ENCODE peak calls at places on chromosomes 4 and X, in six cellular contexts. One of them, this sample, is unnamed. For H3K9me3, the result is how much of the 10 kb centered on the place peaks cover.

GRCh38 chrX:55142206-55142918 is 53.5 kb downstream of the PAGE2 start:
- DNase-seq in MG63: no peak
- DNase-seq in neural progenitor cell: no peak
- DNase-seq in Peyer's patch: no peak
- DNase-seq in mucosa of descending colon: peak
- DNase-seq in keratinocyte: no peak
- DNase-seq in this sample: no peak

GRCh38 chr4:180527993-180528392 is 1715.2 kb upstream of the TENM3 start:
- DNase-seq in MG63: no peak
- DNase-seq in neural progenitor cell: no peak
- DNase-seq in Peyer's patch: no peak
- DNase-seq in mucosa of descending colon: no peak
- DNase-seq in keratinocyte: no peak
- DNase-seq in this sample: no peak

GRCh38 chr4:52058275-52058674 is 7.2 kb downstream of the SPATA18 start:
- DNase-seq in MG63: no peak
- DNase-seq in neural progenitor cell: no peak
- DNase-seq in Peyer's patch: no peak
- DNase-seq in mucosa of descending colon: no peak
- DNase-seq in keratinocyte: no peak
- DNase-seq in this sample: no peak

GRCh38 chrX:101057095-101057714 is 5.3 kb upstream of the TRMT2B start:
- DNase-seq in MG63: no peak
- DNase-seq in neural progenitor cell: no peak
- DNase-seq in Peyer's patch: no peak
- DNase-seq in mucosa of descending colon: no peak
- DNase-seq in keratinocyte: no peak
- DNase-seq in this sample: no peak

GRCh38 chr4:76365636-76366035 is 55.3 kb downstream of the CCDC158 start:
- DNase-seq in MG63: peak
- DNase-seq in neural progenitor cell: no peak
- DNase-seq in Peyer's patch: no peak
- DNase-seq in mucosa of descending colon: no peak
- DNase-seq in keratinocyte: no peak
- DNase-seq in this sample: no peak

GRCh38 chrX:21839334-21840198 is at the start of gene MBTPS2:
- DNase-seq in MG63: peak
- DNase-seq in neural progenitor cell: peak
- DNase-seq in Peyer's patch: peak
- DNase-seq in mucosa of descending colon: peak
- DNase-seq in keratinocyte: peak
- DNase-seq in this sample: peak

GRCh38 chr4:8727546-8728510 is 135.3 kb downstream of the CPZ start:
- DNase-seq in MG63: no peak
- DNase-seq in neural progenitor cell: no peak
- DNase-seq in Peyer's patch: peak
- DNase-seq in mucosa of descending colon: no peak
- DNase-seq in keratinocyte: no peak
- DNase-seq in this sample: no peak

GRCh38 chr4:109560687-109561452 is 824 bp downstream of the MCUB start:
- DNase-seq in MG63: peak
- DNase-seq in neural progenitor cell: peak
- DNase-seq in Peyer's patch: peak
- DNase-seq in mucosa of descending colon: peak
- DNase-seq in keratinocyte: no peak
- DNase-seq in this sample: peak

GRCh38 chr4:105113800-105114199 is 32.9 kb upstream of the TET2 start:
- DNase-seq in MG63: no peak
- DNase-seq in neural progenitor cell: no peak
- DNase-seq in Peyer's patch: no peak
- DNase-seq in mucosa of descending colon: no peak
- DNase-seq in keratinocyte: no peak
- DNase-seq in this sample: no peak

GRCh38 chr4:126071346-126072333 is 756.9 kb downstream of the FAT4 start:
- DNase-seq in MG63: peak
- DNase-seq in neural progenitor cell: no peak
- DNase-seq in Peyer's patch: no peak
- DNase-seq in mucosa of descending colon: no peak
- DNase-seq in keratinocyte: no peak
- DNase-seq in this sample: no peak

GRCh38 chr4:88341227-88342192 is 37.1 kb upstream of the HERC6 start:
- DNase-seq in MG63: peak
- DNase-seq in neural progenitor cell: no peak
- DNase-seq in Peyer's patch: no peak
- DNase-seq in mucosa of descending colon: peak
- DNase-seq in keratinocyte: peak
- DNase-seq in this sample: no peak

GRCh38 chrX:110732274-110732673 is 63.3 kb downstream of the CHRDL1 start:
- DNase-seq in MG63: no peak
- DNase-seq in neural progenitor cell: no peak
- DNase-seq in Peyer's patch: no peak
- DNase-seq in mucosa of descending colon: no peak
- DNase-seq in keratinocyte: no peak
- DNase-seq in this sample: no peak

GRCh38 chrX:8139713-8140112 is 31.4 kb downstream of the VCX2 start:
- DNase-seq in MG63: no peak
- DNase-seq in neural progenitor cell: no peak
- DNase-seq in Peyer's patch: no peak
- DNase-seq in mucosa of descending colon: no peak
- DNase-seq in keratinocyte: no peak
- DNase-seq in this sample: no peak

GRCh38 chr4:158442736-158443135 is 78.9 kb upstream of the RXFP1 start:
- DNase-seq in MG63: no peak
- DNase-seq in neural progenitor cell: no peak
- DNase-seq in Peyer's patch: no peak
- DNase-seq in mucosa of descending colon: no peak
- DNase-seq in keratinocyte: no peak
- DNase-seq in this sample: no peak

GRCh38 chr4:73698217-73698616 is 42.2 kb upstream of the CXCL8 start:
- DNase-seq in MG63: peak
- DNase-seq in neural progenitor cell: peak
- DNase-seq in Peyer's patch: no peak
- DNase-seq in mucosa of descending colon: no peak
- DNase-seq in keratinocyte: no peak
- DNase-seq in this sample: no peak

GRCh38 chr4:87068591-87069021 is 133.8 kb downstream of the AFF1 start:
- DNase-seq in MG63: no peak
- DNase-seq in neural progenitor cell: no peak
- DNase-seq in Peyer's patch: no peak
- DNase-seq in mucosa of descending colon: no peak
- DNase-seq in keratinocyte: no peak
- DNase-seq in this sample: no peak

GRCh38 chr4:69471639-69472038 is 24.1 kb downstream of the UGT2B4 start:
- DNase-seq in MG63: no peak
- DNase-seq in neural progenitor cell: no peak
- DNase-seq in Peyer's patch: no peak
- DNase-seq in mucosa of descending colon: no peak
- DNase-seq in keratinocyte: no peak
- DNase-seq in this sample: no peak

GRCh38 chr4:81807386-81807785 is 335.7 kb upstream of the RASGEF1B start:
- DNase-seq in MG63: no peak
- DNase-seq in neural progenitor cell: no peak
- DNase-seq in Peyer's patch: no peak
- DNase-seq in mucosa of descending colon: no peak
- DNase-seq in keratinocyte: no peak
- DNase-seq in this sample: no peak

GRCh38 chr4:139938414-139938813 is 215.6 kb downstream of the MAML3 start:
- DNase-seq in MG63: no peak
- DNase-seq in neural progenitor cell: no peak
- DNase-seq in Peyer's patch: no peak
- DNase-seq in mucosa of descending colon: no peak
- DNase-seq in keratinocyte: no peak
- DNase-seq in this sample: no peak

GRCh38 chr4:101127176-101127790 is 220.0 kb downstream of the PPP3CA start:
- DNase-seq in MG63: no peak
- DNase-seq in neural progenitor cell: no peak
- DNase-seq in Peyer's patch: no peak
- DNase-seq in mucosa of descending colon: no peak
- DNase-seq in keratinocyte: no peak
- DNase-seq in this sample: no peak

GRCh38 chrX:103453655-103454054 is 65.6 kb downstream of the RAB40A start:
- DNase-seq in MG63: peak
- DNase-seq in neural progenitor cell: no peak
- DNase-seq in Peyer's patch: no peak
- DNase-seq in mucosa of descending colon: no peak
- DNase-seq in keratinocyte: peak
- DNase-seq in this sample: no peak

GRCh38 chrX:15820106-15821073 is 30.1 kb downstream of the ZRSR2 start:
- DNase-seq in MG63: no peak
- DNase-seq in neural progenitor cell: no peak
- DNase-seq in Peyer's patch: no peak
- DNase-seq in mucosa of descending colon: no peak
- DNase-seq in keratinocyte: no peak
- DNase-seq in this sample: no peak

GRCh38 chr4:25590171-25590570 is 65.5 kb upstream of the SLC34A2 start:
- DNase-seq in MG63: no peak
- DNase-seq in neural progenitor cell: no peak
- DNase-seq in Peyer's patch: no peak
- DNase-seq in mucosa of descending colon: no peak
- DNase-seq in keratinocyte: no peak
- DNase-seq in this sample: no peak

GRCh38 chr4:76339364-76339763 is 32.8 kb downstream of the STBD1 start:
- DNase-seq in MG63: no peak
- DNase-seq in neural progenitor cell: no peak
- DNase-seq in Peyer's patch: no peak
- DNase-seq in mucosa of descending colon: no peak
- DNase-seq in keratinocyte: no peak
- DNase-seq in this sample: no peak

DNA sequence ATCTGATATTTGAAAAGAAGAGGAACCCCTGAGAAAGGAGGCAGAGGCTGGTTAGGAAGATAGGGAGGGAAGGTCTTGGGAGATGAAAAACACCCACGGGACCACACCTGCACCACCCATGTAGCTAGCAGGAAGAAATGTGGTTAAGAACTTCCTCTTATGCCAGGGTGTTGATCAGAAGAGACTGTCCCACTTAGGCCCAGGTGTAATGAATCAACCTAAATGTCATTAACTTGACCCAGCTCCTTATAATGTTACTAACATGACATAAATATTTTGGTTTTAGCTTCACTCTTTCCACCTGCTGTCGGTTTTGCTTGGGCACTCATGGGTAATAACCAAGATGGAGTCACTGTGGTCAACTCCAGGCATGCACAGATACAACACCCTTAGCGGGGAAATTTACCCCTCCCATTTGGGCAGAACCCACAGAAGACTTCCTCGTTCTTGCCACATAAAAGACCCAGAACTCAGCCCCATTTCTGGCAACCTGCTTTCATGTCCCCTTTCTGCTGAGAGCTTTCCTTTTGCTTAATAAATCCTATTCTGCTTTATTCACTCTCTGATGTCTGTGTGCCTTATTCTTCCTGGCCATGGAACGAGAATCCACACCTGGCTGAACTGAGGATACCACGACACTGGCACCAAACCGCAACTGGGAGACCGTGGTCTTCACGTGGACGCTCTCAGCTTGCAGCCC is 46.8 kb downstream of the ZNF141 start:
- DNase-seq in MG63: no peak
- DNase-seq in neural progenitor cell: no peak
- DNase-seq in Peyer's patch: no peak
- DNase-seq in mucosa of descending colon: no peak
- DNase-seq in keratinocyte: no peak
- DNase-seq in this sample: no peak
- H3K9me3 ChIP-seq in MG63: under half
- H3K9me3 ChIP-seq in neural progenitor cell: under half
- H3K9me3 ChIP-seq in Peyer's patch: under half
- H3K9me3 ChIP-seq in mucosa of descending colon: half or more
- H3K9me3 ChIP-seq in keratinocyte: under half
- H3K9me3 ChIP-seq in this sample: half or more

DNA sequence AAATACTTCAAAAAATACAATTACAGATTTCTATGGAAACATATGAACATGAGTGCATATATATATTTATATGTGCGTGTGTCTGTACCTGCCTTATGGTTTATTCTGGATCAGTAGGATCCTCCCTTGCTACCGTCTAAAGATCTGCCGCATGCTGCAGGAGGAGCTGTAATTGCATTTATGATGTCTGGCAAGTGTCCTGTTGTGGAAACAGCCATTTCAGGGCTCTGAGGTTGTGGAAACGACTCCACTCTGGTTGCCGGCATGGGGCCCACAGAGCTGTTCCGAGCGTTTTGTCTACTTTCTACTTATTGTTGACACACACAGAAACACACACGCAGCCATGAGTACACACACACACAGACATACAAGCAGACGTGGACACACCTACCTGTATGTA is 21.3 kb downstream of the CD99 start:
- DNase-seq in MG63: no peak
- DNase-seq in neural progenitor cell: no peak
- DNase-seq in Peyer's patch: no peak
- DNase-seq in mucosa of descending colon: peak
- DNase-seq in keratinocyte: no peak
- DNase-seq in this sample: no peak
- H3K9me3 ChIP-seq in MG63: under half
- H3K9me3 ChIP-seq in neural progenitor cell: under half
- H3K9me3 ChIP-seq in Peyer's patch: under half
- H3K9me3 ChIP-seq in mucosa of descending colon: under half
- H3K9me3 ChIP-seq in keratinocyte: under half
- H3K9me3 ChIP-seq in this sample: under half

GRCh38 chr4:91447168-91447567 is 856.6 kb upstream of the GRID2 start:
- DNase-seq in MG63: no peak
- DNase-seq in neural progenitor cell: no peak
- DNase-seq in Peyer's patch: no peak
- DNase-seq in mucosa of descending colon: no peak
- DNase-seq in keratinocyte: no peak
- DNase-seq in this sample: no peak

GRCh38 chr4:91454111-91454510 is 849.7 kb upstream of the GRID2 start:
- DNase-seq in MG63: no peak
- DNase-seq in neural progenitor cell: no peak
- DNase-seq in Peyer's patch: no peak
- DNase-seq in mucosa of descending colon: no peak
- DNase-seq in keratinocyte: no peak
- DNase-seq in this sample: no peak

DNA sequence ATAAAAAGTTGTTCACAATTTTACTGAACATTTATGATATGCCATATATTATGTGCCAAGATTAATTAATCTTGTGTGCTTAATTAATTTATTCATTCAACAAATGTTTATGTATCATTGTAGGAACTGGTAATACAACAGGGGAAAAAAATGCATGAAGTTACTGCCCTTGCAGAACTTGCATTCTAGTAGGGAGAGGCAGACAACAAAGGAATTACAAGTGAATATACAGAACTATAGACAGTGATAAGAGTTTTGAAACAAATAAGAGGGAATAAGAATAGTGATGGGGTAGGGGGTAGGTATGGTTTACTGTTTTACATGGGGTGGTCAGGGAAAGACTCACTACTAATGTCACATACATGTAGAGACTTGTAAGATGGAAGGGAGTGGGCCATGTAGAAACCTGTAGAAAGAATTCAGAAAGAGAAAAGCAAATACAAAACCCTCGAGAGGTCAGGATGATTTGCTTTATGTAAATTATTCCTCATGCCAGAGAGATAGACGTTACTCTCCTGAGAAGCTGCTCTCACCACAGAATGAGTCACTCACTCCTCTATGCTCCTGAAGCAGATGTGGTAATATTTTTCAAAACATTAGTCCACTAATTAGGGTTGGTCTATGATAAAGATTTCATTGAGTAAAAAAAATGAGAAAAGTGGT is 855.0 kb upstream of the GRID2 start:
- DNase-seq in MG63: no peak
- DNase-seq in neural progenitor cell: no peak
- DNase-seq in Peyer's patch: no peak
- DNase-seq in mucosa of descending colon: no peak
- DNase-seq in keratinocyte: peak
- DNase-seq in this sample: no peak
- H3K9me3 ChIP-seq in MG63: under half
- H3K9me3 ChIP-seq in neural progenitor cell: under half
- H3K9me3 ChIP-seq in Peyer's patch: under half
- H3K9me3 ChIP-seq in mucosa of descending colon: under half
- H3K9me3 ChIP-seq in keratinocyte: under half
- H3K9me3 ChIP-seq in this sample: under half

GRCh38 chr4:138935-139334 is 14.6 kb downstream of the ZNF718 start:
- DNase-seq in MG63: no peak
- DNase-seq in neural progenitor cell: no peak
- DNase-seq in Peyer's patch: no peak
- DNase-seq in mucosa of descending colon: no peak
- DNase-seq in keratinocyte: no peak
- DNase-seq in this sample: no peak
- H3K9me3 ChIP-seq in MG63: under half
- H3K9me3 ChIP-seq in neural progenitor cell: under half
- H3K9me3 ChIP-seq in Peyer's patch: under half
- H3K9me3 ChIP-seq in mucosa of descending colon: half or more
- H3K9me3 ChIP-seq in keratinocyte: under half
- H3K9me3 ChIP-seq in this sample: half or more